ENCODE peak calls at places on chromosomes 7 and 10, in six cellular contexts. F, X, S, L, N and A are unnamed samples.

GRCh38 chr7:128343554-128344430 is at the start of gene RBM28:
- DNase-seq in F (peak; percentile 89), X (peak; percentile 93), S (peak; percentile 92), L (peak; percentile 80), N (peak; percentile 94), A (peak; percentile 47)

GRCh38 chr10:120392245-120392644 is 64.8 kb upstream of the PLPP4 start:
- DNase-seq in F (no peak), X (no peak), S (no peak), L (no peak), N (no peak), A (no peak)

GRCh38 chr10:68088744-68089143 is 13.7 kb upstream of the HERC4 start:
- DNase-seq in F (no peak), X (peak; percentile 49), S (no peak), L (no peak), N (no peak), A (no peak)

GRCh38 chr7:142168746-142169145 is 57.2 kb downstream of the MGAM2 start:
- DNase-seq in F (no peak), X (peak; percentile 27), S (peak; percentile 59), L (no peak), N (no peak), A (no peak)

GRCh38 chr10:31659665-31660064 is 269.0 kb downstream of the ARHGAP12 start:
- DNase-seq in F (no peak), X (no peak), S (no peak), L (no peak), N (no peak), A (no peak)

GRCh38 chr7:156889089-156889488 is 3.9 kb downstream of the LMBR1 start:
- DNase-seq in F (no peak), X (no peak), S (peak; percentile 29), L (no peak), N (no peak), A (no peak)

GRCh38 chr7:125126376-125126775 is 196.8 kb upstream of the POT1 start:
- DNase-seq in F (no peak), X (no peak), S (no peak), L (no peak), N (no peak), A (no peak)

GRCh38 chr7:4205828-4206227 is 476.3 kb upstream of the FOXK1 start:
- DNase-seq in F (no peak), X (no peak), S (no peak), L (no peak), N (no peak), A (no peak)

GRCh38 chr10:19889279-19889678 is 73.0 kb downstream of the PLXDC2 start:
- DNase-seq in F (no peak), X (no peak), S (no peak), L (no peak), N (no peak), A (no peak)

GRCh38 chr10:75405201-75406143 is 3.9 kb upstream of the ZNF503 start:
- DNase-seq in F (peak; percentile 60), X (peak; percentile 86), S (peak; percentile 65), L (no peak), N (peak; percentile 56), A (no peak)

GRCh38 chr10:73898730-73899400 is 12.1 kb upstream of the PLAU start:
- DNase-seq in F (no peak), X (no peak), S (peak; percentile 34), L (no peak), N (no peak), A (no peak)

GRCh38 chr10:52353960-52354394 is 39.9 kb downstream of the DKK1 start:
- DNase-seq in F (no peak), X (peak; percentile 49), S (peak; percentile 15), L (no peak), N (no peak), A (no peak)

GRCh38 chr10:126564297-126564888 is 106.1 kb downstream of the C10orf90 start:
- DNase-seq in F (no peak), X (no peak), S (no peak), L (no peak), N (no peak), A (no peak)

DNA sequence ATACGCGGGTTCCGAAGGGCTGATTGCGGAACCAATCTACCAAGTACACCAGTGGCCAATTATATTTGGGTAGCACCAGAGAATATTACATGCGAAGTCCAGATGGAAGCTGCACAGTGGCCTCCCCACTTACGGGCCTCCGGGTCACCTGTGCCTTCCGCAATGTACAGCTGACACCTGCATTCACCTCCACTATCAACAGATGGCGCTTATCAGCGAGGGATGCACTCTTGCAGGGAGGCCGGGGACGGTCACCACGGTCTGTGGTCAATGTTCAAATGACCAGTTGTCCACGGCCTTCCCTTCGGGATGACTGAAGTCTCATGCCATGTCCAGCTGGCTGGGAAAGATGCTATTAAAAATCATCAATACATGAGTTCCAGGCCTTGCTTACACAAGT is 47.6 kb downstream of the SLIT1 start:
- DNase-seq in F (peak; percentile 30), X (peak; percentile 9), S (peak; percentile 4), L (no peak), N (no peak), A (no peak)
- TF ChIP-seq CTCF in F (no peak), X (peak; percentile 57), S (peak; percentile 13), L (no peak), N (no peak), A (no peak)

DNA sequence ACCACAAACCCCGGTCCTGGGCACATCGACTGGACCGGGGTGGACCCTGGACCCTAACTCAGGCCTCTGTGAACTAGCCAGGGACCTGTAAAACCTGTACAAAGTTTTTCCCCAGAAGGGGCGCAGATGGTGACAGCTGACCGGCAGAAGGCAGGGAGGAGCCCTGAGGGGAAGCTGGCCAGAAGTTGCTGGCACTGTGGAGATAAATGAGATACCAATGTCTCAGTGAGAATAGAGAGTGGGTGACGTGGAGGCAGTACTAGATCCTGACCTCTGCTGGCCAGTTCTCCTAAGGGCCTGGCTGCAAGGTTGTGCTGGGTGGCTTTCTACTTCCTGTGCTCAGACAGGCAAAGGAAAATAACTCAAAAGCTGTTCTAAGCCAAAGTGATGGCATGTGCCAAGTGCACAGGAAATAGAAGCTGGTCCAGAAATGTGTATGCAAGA is 10.6 kb upstream of the TSPAN14 start:
- DNase-seq in F (no peak), X (no peak), S (no peak), L (no peak), N (peak; percentile 75), A (no peak)
- TF ChIP-seq CTCF in F (peak; percentile 12), X (no peak), S (peak; percentile 34), L (no peak), N (peak; percentile 58), A (no peak)

DNA sequence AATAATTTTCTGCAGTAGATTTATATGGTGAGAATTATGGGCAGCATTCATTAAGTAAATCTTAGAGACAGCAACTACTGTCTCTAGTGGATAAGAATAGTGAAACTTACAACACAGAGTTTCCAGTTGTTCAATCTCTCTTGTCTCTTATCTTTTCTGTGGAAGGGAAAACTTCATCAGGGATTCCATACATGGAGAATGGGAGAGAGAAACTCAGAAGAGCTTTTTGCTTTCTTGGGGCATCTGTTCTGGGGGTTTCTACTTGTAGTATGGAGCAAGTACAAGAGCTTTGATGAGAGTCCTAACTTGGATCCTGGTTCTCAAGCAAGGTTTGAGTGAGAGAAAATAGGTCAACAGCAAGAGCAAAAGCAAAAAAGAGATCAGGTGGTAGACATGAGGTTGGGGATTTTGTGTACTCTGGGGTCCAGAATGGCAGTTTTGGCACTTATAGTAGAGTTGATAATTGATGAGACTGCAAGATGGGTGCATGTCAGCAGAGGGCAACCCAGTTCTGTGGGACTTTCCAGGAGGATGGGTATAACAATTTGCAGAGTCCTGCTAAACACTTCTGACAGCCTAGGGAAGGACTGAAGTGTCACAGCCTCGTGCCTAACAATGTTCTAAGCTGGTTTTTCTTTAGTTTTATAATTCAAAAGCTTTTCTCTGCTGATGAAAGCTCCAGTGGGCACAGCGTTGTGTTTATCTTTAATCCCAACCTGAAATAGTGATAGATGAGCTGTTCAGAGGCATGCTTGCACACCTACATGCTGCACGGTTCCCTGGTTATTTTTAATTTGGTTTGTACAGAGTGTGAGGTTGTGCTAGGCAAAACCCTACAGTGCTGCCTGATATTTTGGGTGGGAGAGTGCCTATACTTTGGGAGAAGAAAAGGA is 32.0 kb upstream of the STRIP2 start:
- DNase-seq in F (no peak), X (peak; percentile 45), S (peak; percentile 19), L (no peak), N (no peak), A (no peak)
- TF ChIP-seq CTCF in F (no peak), X (peak; percentile 59), S (peak; percentile 26), L (no peak), N (peak; percentile 15), A (no peak)

DNA sequence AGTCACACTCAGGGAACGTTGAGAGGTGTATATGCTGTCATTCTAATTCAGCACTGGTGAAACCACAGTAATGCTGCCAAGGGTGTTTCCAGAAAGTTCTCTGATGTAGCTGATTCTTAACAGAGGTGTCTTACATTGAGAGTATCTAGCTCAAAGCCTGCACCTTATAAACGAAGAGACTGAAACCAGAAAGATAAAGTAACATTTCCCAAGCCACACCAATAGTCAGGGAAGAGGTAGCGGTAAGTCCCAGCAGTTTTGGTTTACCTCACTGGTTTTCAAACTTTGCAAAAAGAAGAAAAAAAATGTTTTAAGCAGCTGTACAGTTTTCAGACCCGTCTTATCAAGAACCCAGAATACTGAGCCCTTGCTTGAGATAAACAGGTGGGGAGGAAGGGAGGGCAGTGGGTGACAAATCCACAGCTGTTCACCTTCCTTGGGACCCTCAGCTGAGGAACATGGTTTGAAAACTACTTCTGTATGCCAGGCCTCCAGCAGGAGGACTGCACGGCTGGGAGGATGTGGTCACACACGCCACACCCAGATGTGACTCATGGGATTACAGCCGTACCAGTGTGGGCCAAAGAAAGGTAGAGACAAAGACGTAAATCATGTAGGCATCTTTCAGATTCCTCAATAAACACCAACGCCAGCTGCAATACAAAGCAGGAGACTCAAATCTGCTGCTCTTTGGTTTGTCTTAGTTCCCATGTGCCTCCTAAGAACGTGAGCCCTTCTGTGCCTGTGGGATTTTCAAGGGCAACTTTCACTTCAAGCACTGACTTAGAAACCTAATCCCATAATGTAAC is 64.0 kb upstream of the GSDME start:
- DNase-seq in F (peak; percentile 74), X (peak; percentile 96), S (peak; percentile 98), L (peak; percentile 59), N (no peak), A (peak; percentile 37)
- TF ChIP-seq CTCF in F (no peak), X (peak; percentile 14), S (peak; percentile 57), L (no peak), N (peak; percentile 52), A (no peak)

GRCh38 chr7:26201261-26202018 is at the start of gene CBX3:
- DNase-seq in F (peak; percentile 93), X (peak; percentile 84), S (peak; percentile 76), L (peak; percentile 90), N (peak; percentile 98), A (peak; percentile 53)

GRCh38 chr7:26200113-26200443 is 468 bp downstream of the HNRNPA2B1 start:
- DNase-seq in F (peak; percentile 81), X (peak; percentile 38), S (peak; percentile 52), L (peak; percentile 72), N (peak; percentile 71), A (peak; percentile 52)

GRCh38 chr7:26199301-26200112 is 1.0 kb downstream of the HNRNPA2B1 start:
- DNase-seq in F (peak; percentile 77), X (no peak), S (peak; percentile 49), L (peak; percentile 52), N (peak; percentile 61), A (no peak)

GRCh38 chr7:26202019-26202985 is 757 bp downstream of the CBX3 start:
- DNase-seq in F (peak; percentile 82), X (peak; percentile 41), S (peak; percentile 39), L (no peak), N (peak; percentile 85), A (no peak)

GRCh38 chr7:26200444-26201260 is at the start of gene HNRNPA2B1:
- DNase-seq in F (peak; percentile 99), X (peak; percentile 98), S (peak; percentile 97), L (peak; percentile 95), N (peak; percentile 88), A (peak; percentile 85)
- TF ChIP-seq CTCF in F (no peak), X (no peak), S (no peak), L (no peak), N (no peak), A (no peak)

GRCh38 chr10:70458329-70459060 is 17.0 kb upstream of the NODAL start:
- DNase-seq in F (peak; percentile 69), X (peak; percentile 89), S (peak; percentile 69), L (no peak), N (peak; percentile 92), A (peak; percentile 44)
- TF ChIP-seq CTCF in F (no peak), X (no peak), S (no peak), L (no peak), N (no peak), A (no peak)